ENCODE peak calls at places on chromosomes 5 and 9, in ten cellular contexts. One of them, this sample, is unnamed.

GRCh38 chr9:17744786-17745185 is 165.9 kb downstream of the SH3GL2 start:
- DNase-seq in osteocyte: no peak
- DNase-seq in kidney tubule cell: peak; percentile 26
- DNase-seq in heart left ventricle: no peak
- DNase-seq in AG08396: no peak
- DNase-seq in activated CD8-positive, alpha-beta T cell treated with anti-CD3 and anti-CD28 coated beads for 36 hours: no peak
- DNase-seq in NCI-H1092: no peak
- DNase-seq in cerebellum: no peak
- DNase-seq in Right ventricle myocardium superior: no peak
- DNase-seq in HTR-8/SVneo: no peak
- DNase-seq in this sample: no peak

GRCh38 chr9:71637433-71637832 is 130.9 kb downstream of the CEMIP2 start:
- DNase-seq in osteocyte: no peak
- DNase-seq in kidney tubule cell: no peak
- DNase-seq in heart left ventricle: no peak
- DNase-seq in AG08396: no peak
- DNase-seq in activated CD8-positive, alpha-beta T cell treated with anti-CD3 and anti-CD28 coated beads for 36 hours: no peak
- DNase-seq in NCI-H1092: no peak
- DNase-seq in cerebellum: no peak
- DNase-seq in Right ventricle myocardium superior: no peak
- DNase-seq in HTR-8/SVneo: no peak
- DNase-seq in this sample: no peak

GRCh38 chr5:2353211-2353610 is 398.3 kb downstream of the IRX2 start:
- DNase-seq in osteocyte: no peak
- DNase-seq in kidney tubule cell: no peak
- DNase-seq in heart left ventricle: no peak
- DNase-seq in AG08396: no peak
- DNase-seq in activated CD8-positive, alpha-beta T cell treated with anti-CD3 and anti-CD28 coated beads for 36 hours: no peak
- DNase-seq in NCI-H1092: no peak
- DNase-seq in cerebellum: no peak
- DNase-seq in Right ventricle myocardium superior: no peak
- DNase-seq in HTR-8/SVneo: no peak
- DNase-seq in this sample: no peak

GRCh38 chr5:115168829-115169391 is 798 bp downstream of the TRIM36 start:
- DNase-seq in osteocyte: no peak
- DNase-seq in kidney tubule cell: peak; percentile 35
- DNase-seq in heart left ventricle: peak; percentile 62
- DNase-seq in AG08396: no peak
- DNase-seq in activated CD8-positive, alpha-beta T cell treated with anti-CD3 and anti-CD28 coated beads for 36 hours: no peak
- DNase-seq in NCI-H1092: peak; percentile 15
- DNase-seq in cerebellum: no peak
- DNase-seq in Right ventricle myocardium superior: peak; percentile 44
- DNase-seq in HTR-8/SVneo: no peak
- DNase-seq in this sample: peak; percentile 50

GRCh38 chr5:40437452-40437861 is 242.3 kb upstream of the PTGER4 start:
- DNase-seq in osteocyte: no peak
- DNase-seq in kidney tubule cell: peak; percentile 81
- DNase-seq in heart left ventricle: no peak
- DNase-seq in AG08396: peak; percentile 70
- DNase-seq in activated CD8-positive, alpha-beta T cell treated with anti-CD3 and anti-CD28 coated beads for 36 hours: peak; percentile 63
- DNase-seq in NCI-H1092: no peak
- DNase-seq in cerebellum: no peak
- DNase-seq in Right ventricle myocardium superior: no peak
- DNase-seq in HTR-8/SVneo: peak; percentile 43
- DNase-seq in this sample: no peak

GRCh38 chr5:170132642-170133448 is 27.1 kb downstream of the FOXI1 start:
- DNase-seq in osteocyte: peak; percentile 34
- DNase-seq in kidney tubule cell: peak; percentile 74
- DNase-seq in heart left ventricle: no peak
- DNase-seq in AG08396: peak; percentile 37
- DNase-seq in activated CD8-positive, alpha-beta T cell treated with anti-CD3 and anti-CD28 coated beads for 36 hours: no peak
- DNase-seq in NCI-H1092: no peak
- DNase-seq in cerebellum: no peak
- DNase-seq in Right ventricle myocardium superior: no peak
- DNase-seq in HTR-8/SVneo: peak; percentile 68
- DNase-seq in this sample: no peak

GRCh38 chr5:158026248-158027031 is 167.5 kb upstream of the CLINT1 start:
- DNase-seq in osteocyte: no peak
- DNase-seq in kidney tubule cell: no peak
- DNase-seq in heart left ventricle: no peak
- DNase-seq in AG08396: no peak
- DNase-seq in activated CD8-positive, alpha-beta T cell treated with anti-CD3 and anti-CD28 coated beads for 36 hours: no peak
- DNase-seq in NCI-H1092: no peak
- DNase-seq in cerebellum: no peak
- DNase-seq in Right ventricle myocardium superior: no peak
- DNase-seq in HTR-8/SVneo: no peak
- DNase-seq in this sample: no peak

GRCh38 chr9:73577867-73578266 is 426.2 kb downstream of the ANXA1 start:
- DNase-seq in osteocyte: no peak
- DNase-seq in kidney tubule cell: peak; percentile 31
- DNase-seq in heart left ventricle: no peak
- DNase-seq in AG08396: no peak
- DNase-seq in activated CD8-positive, alpha-beta T cell treated with anti-CD3 and anti-CD28 coated beads for 36 hours: no peak
- DNase-seq in NCI-H1092: peak; percentile 74
- DNase-seq in cerebellum: peak; percentile 23
- DNase-seq in Right ventricle myocardium superior: no peak
- DNase-seq in HTR-8/SVneo: no peak
- DNase-seq in this sample: no peak

GRCh38 chr5:149732500-149733128 is 2.5 kb downstream of the PPARGC1B start:
- DNase-seq in osteocyte: no peak
- DNase-seq in kidney tubule cell: peak; percentile 23
- DNase-seq in heart left ventricle: peak; percentile 72
- DNase-seq in AG08396: no peak
- DNase-seq in activated CD8-positive, alpha-beta T cell treated with anti-CD3 and anti-CD28 coated beads for 36 hours: no peak
- DNase-seq in NCI-H1092: no peak
- DNase-seq in cerebellum: no peak
- DNase-seq in Right ventricle myocardium superior: peak; percentile 72
- DNase-seq in HTR-8/SVneo: no peak
- DNase-seq in this sample: peak; percentile 59

GRCh38 chr9:93141771-93142483 is 7.9 kb upstream of the NINJ1 start:
- DNase-seq in osteocyte: no peak
- DNase-seq in kidney tubule cell: no peak
- DNase-seq in heart left ventricle: no peak
- DNase-seq in AG08396: no peak
- DNase-seq in activated CD8-positive, alpha-beta T cell treated with anti-CD3 and anti-CD28 coated beads for 36 hours: no peak
- DNase-seq in NCI-H1092: no peak
- DNase-seq in cerebellum: no peak
- DNase-seq in Right ventricle myocardium superior: no peak
- DNase-seq in HTR-8/SVneo: no peak
- DNase-seq in this sample: no peak

GRCh38 chr5:172412724-172413260 is 41.5 kb downstream of the SH3PXD2B start:
- DNase-seq in osteocyte: peak; percentile 94
- DNase-seq in kidney tubule cell: peak; percentile 15
- DNase-seq in heart left ventricle: peak; percentile 92
- DNase-seq in AG08396: peak; percentile 75
- DNase-seq in activated CD8-positive, alpha-beta T cell treated with anti-CD3 and anti-CD28 coated beads for 36 hours: peak; percentile 39
- DNase-seq in NCI-H1092: no peak
- DNase-seq in cerebellum: no peak
- DNase-seq in Right ventricle myocardium superior: peak; percentile 95
- DNase-seq in HTR-8/SVneo: peak; percentile 47
- DNase-seq in this sample: peak; percentile 75

GRCh38 chr9:133600747-133601146 is 8.4 kb downstream of the FAM163B start:
- DNase-seq in osteocyte: no peak
- DNase-seq in kidney tubule cell: no peak
- DNase-seq in heart left ventricle: no peak
- DNase-seq in AG08396: no peak
- DNase-seq in activated CD8-positive, alpha-beta T cell treated with anti-CD3 and anti-CD28 coated beads for 36 hours: no peak
- DNase-seq in NCI-H1092: no peak
- DNase-seq in cerebellum: no peak
- DNase-seq in Right ventricle myocardium superior: no peak
- DNase-seq in HTR-8/SVneo: no peak
- DNase-seq in this sample: no peak

GRCh38 chr9:130768265-130768664 is 66.8 kb upstream of the ABL1 start:
- DNase-seq in osteocyte: no peak
- DNase-seq in kidney tubule cell: peak; percentile 71
- DNase-seq in heart left ventricle: no peak
- DNase-seq in AG08396: no peak
- DNase-seq in activated CD8-positive, alpha-beta T cell treated with anti-CD3 and anti-CD28 coated beads for 36 hours: no peak
- DNase-seq in NCI-H1092: no peak
- DNase-seq in cerebellum: no peak
- DNase-seq in Right ventricle myocardium superior: no peak
- DNase-seq in HTR-8/SVneo: no peak
- DNase-seq in this sample: peak; percentile 80

GRCh38 chr9:33239922-33240321 is at the start of gene SPINK4:
- DNase-seq in osteocyte: no peak
- DNase-seq in kidney tubule cell: no peak
- DNase-seq in heart left ventricle: no peak
- DNase-seq in AG08396: no peak
- DNase-seq in activated CD8-positive, alpha-beta T cell treated with anti-CD3 and anti-CD28 coated beads for 36 hours: no peak
- DNase-seq in NCI-H1092: no peak
- DNase-seq in cerebellum: peak; percentile 31
- DNase-seq in Right ventricle myocardium superior: no peak
- DNase-seq in HTR-8/SVneo: no peak
- DNase-seq in this sample: peak; percentile 97